ENCODE peak calls at places on chromosome 14, in eight cellular contexts. U is IMR-90, O is heart left ventricle, S is stomach, P is esophagus squamous epithelium, W is adrenal gland, Q is sigmoid colon, K is esophagus muscularis mucosa. M is an unnamed sample.

GRCh38 chr14:24327303-24327702 is 7.6 kb downstream of the ADCY4 start:
- DNase-seq in U (no peak), O (no peak), S (no peak), P (no peak), W (no peak), Q (no peak), K (no peak), M (no peak)

GRCh38 chr14:79395061-79395460 is 816.2 kb downstream of the DIO2 start:
- DNase-seq in U (peak), O (no peak), S (no peak), P (no peak), W (no peak), Q (no peak), K (no peak), M (no peak)

GRCh38 chr14:61609143-61609851 is 86.0 kb upstream of the HIF1A start:
- DNase-seq in U (peak), O (no peak), S (no peak), P (no peak), W (peak), Q (no peak), K (no peak), M (no peak)

GRCh38 chr14:61201171-61201570 is 80.0 kb downstream of the TMEM30B start:
- DNase-seq in U (no peak), O (no peak), S (no peak), P (no peak), W (no peak), Q (no peak), K (no peak), M (no peak)

GRCh38 chr14:39109893-39110715 is 4.0 kb upstream of the GEMIN2 start:
- DNase-seq in U (no peak), O (no peak), S (no peak), P (no peak), W (no peak), Q (no peak), K (no peak), M (peak)

GRCh38 chr14:28756896-28757570 is 9.6 kb upstream of the FOXG1 start:
- DNase-seq in U (peak), O (no peak), S (no peak), P (no peak), W (no peak), Q (no peak), K (no peak), M (no peak)

GRCh38 chr14:35506927-35507326 is 27.0 kb upstream of the INSM2 start:
- DNase-seq in U (peak), O (no peak), S (no peak), P (no peak), W (no peak), Q (no peak), K (no peak), M (no peak)

GRCh38 chr14:61484826-61485584 is 163.6 kb downstream of the PRKCH start:
- DNase-seq in U (no peak), O (no peak), S (no peak), P (no peak), W (no peak), Q (no peak), K (no peak), M (peak)

GRCh38 chr14:46818147-46818546 is 166.6 kb upstream of the RPL10L start:
- DNase-seq in U (no peak), O (no peak), S (no peak), P (no peak), W (no peak), Q (no peak), K (no peak), M (no peak)

GRCh38 chr14:98984719-98985041 is 287.3 kb downstream of the BCL11B start:
- DNase-seq in U (no peak), O (no peak), S (peak), P (no peak), W (no peak), Q (no peak), K (peak), M (no peak)

GRCh38 chr14:105272623-105273022 is 24.3 kb downstream of the BTBD6 start:
- DNase-seq in U (no peak), O (no peak), S (no peak), P (no peak), W (no peak), Q (no peak), K (no peak), M (peak)

GRCh38 chr14:105760691-105761344 is 234.4 kb downstream of the TMEM121 start:
- DNase-seq in U (no peak), O (peak), S (peak), P (no peak), W (no peak), Q (peak), K (no peak), M (no peak)

GRCh38 chr14:82667501-82667900 is 1133.8 kb upstream of the SEL1L start:
- DNase-seq in U (no peak), O (no peak), S (no peak), P (no peak), W (no peak), Q (no peak), K (no peak), M (no peak)

DNA sequence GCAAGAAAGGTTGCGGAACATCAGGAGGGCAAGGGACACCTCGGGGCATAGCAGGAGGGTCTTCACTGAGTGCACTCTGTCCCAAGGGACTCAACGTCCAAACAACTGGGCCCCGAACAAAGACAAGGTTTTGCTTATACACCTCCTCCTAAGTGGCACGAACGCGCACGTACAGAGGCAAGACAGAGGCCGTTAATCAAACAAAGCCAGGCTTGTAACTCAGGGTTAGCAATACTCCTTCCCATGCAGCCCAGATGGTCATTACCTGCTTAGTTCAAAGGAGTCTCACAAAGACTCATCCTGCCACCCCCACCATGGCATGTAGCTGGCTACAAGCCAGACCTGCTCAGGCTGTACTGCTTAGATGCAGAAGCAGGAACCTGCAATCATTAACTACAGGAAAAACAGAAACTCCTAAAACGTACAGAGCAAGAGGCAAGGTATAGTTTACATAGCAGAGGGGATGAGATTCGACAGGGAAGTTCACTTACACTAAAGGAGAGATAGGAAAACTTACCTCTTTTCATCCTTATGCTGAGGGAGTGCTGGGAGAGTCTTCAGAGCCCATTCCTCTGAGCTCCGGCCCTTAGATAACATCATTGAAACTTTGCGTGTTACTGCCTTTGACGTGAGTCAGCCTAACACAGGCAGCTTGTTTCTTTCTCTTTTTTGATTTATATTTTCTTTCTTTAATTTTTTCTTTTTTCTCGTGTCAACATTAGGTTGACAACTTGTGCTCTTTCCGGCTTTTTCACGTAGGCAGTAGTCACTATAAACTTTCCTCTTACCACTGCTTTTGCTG is 1319.1 kb downstream of the TMEM121 start:
- DNase-seq in U (no peak), O (no peak), S (peak), P (no peak), W (peak), Q (no peak), K (no peak), M (peak)
- H3K4me3 ChIP-seq in U (no peak), O (peak), S (peak), P (peak), W (no peak), Q (no peak), K (peak), M (no peak)

GRCh38 chr14:56173360-56173922 is 55.2 kb downstream of the PELI2 start:
- DNase-seq in U (no peak), O (no peak), S (no peak), P (no peak), W (no peak), Q (no peak), K (no peak), M (no peak)
- TF ChIP-seq CTCF in U (no peak), O (no peak), S (no peak), P (no peak), W (no peak), Q (no peak), K (no peak), M (no peak)

GRCh38 chr14:75279153-75279738 is 618 bp downstream of the FOS start:
- DNase-seq in U (peak), O (peak), S (no peak), P (no peak), W (peak), Q (peak), K (no peak), M (peak)
- TF ChIP-seq POLR2A in U (peak), O (no peak), S (no peak), P (no peak), W (peak), Q (no peak), K (no peak), M (no peak)

GRCh38 chr14:100067481-100067880 is 2.3 kb downstream of the EVL start:
- DNase-seq in U (no peak), O (no peak), S (no peak), P (no peak), W (no peak), Q (no peak), K (no peak), M (no peak)
- H3K4me3 ChIP-seq in U (no peak), O (no peak), S (no peak), P (peak), W (no peak), Q (no peak), K (no peak), M (no peak)

DNA sequence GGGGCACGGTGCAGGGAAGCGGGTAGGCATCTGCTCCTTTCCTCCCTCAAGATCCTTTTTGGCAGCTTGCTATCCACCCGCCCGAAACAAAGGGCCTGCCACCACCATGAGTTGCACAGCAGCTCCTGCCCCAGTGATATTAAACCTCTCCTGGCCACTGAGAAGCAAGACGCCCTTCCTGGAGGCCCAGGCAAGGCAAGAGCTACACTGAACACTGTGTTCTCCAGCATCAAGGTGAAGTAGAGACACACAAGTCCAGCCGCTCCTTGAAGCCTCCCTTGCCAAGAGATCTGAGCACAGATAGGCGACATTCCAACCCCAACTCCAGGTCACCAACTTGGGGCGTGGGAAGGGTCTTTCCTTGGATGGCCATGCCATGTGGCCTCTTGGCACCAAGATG is 70.9 kb downstream of the ACTN1 start:
- DNase-seq in U (no peak), O (no peak), S (no peak), P (no peak), W (no peak), Q (peak), K (no peak), M (no peak)
- TF ChIP-seq CTCF in U (no peak), O (no peak), S (no peak), P (no peak), W (no peak), Q (no peak), K (no peak), M (no peak)

GRCh38 chr14:93081875-93082570 is 33.7 kb downstream of the ITPK1 start:
- DNase-seq in U (no peak), O (no peak), S (no peak), P (no peak), W (no peak), Q (no peak), K (no peak), M (no peak)
- TF ChIP-seq POLR2A in U (no peak), O (no peak), S (no peak), P (no peak), W (no peak), Q (no peak), K (no peak), M (no peak)

GRCh38 chr14:63288853-63289252 is 29.9 kb downstream of the GPHB5 start:
- DNase-seq in U (no peak), O (no peak), S (no peak), P (no peak), W (no peak), Q (no peak), K (no peak), M (no peak)

GRCh38 chr14:63286071-63286470 is 32.7 kb downstream of the GPHB5 start:
- DNase-seq in U (no peak), O (no peak), S (no peak), P (no peak), W (no peak), Q (no peak), K (no peak), M (peak)

GRCh38 chr14:63287661-63288483 is 30.9 kb downstream of the GPHB5 start:
- DNase-seq in U (peak), O (no peak), S (no peak), P (no peak), W (no peak), Q (no peak), K (no peak), M (no peak)

GRCh38 chr14:63282997-63283396 is 35.7 kb downstream of the GPHB5 start:
- DNase-seq in U (no peak), O (no peak), S (no peak), P (no peak), W (no peak), Q (no peak), K (no peak), M (no peak)

DNA sequence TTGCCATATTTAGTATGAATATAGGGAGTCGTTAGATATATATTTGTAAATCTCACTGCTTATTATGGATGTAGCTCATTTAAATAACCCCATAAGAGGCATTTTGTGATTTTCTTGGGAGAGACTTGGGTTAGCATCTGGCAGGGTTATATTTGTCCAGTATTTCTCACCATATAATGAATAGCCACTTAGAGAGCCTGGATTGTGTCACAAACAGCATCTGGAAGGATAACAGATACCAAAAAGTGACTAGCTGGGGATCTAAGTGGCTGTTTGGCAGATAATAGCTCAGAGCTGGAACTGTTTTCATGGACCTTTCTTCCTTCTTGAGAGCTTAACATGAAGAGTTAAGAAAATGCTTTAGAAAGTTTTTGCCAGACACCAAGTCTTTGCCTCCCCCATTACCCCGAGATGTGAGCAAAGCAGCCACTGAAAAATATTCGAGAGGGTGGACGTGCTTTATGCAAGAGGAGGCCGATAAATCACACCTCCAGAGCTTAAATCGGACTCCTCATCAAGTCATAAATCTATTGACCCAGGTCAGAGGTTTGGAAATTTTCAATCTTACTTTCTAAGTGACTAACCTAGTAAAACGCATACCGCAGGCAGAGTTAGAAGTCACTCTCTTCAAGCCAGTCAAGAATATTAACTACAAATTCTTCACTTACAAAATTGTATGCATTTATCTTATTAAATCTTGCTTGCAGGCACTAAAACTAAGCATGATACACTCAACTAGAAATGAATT is 35.1 kb downstream of the GPHB5 start:
- DNase-seq in U (no peak), O (no peak), S (no peak), P (no peak), W (no peak), Q (no peak), K (no peak), M (no peak)
- H3K4me3 ChIP-seq in U (no peak), O (no peak), S (no peak), P (no peak), W (no peak), Q (no peak), K (no peak), M (no peak)

DNA sequence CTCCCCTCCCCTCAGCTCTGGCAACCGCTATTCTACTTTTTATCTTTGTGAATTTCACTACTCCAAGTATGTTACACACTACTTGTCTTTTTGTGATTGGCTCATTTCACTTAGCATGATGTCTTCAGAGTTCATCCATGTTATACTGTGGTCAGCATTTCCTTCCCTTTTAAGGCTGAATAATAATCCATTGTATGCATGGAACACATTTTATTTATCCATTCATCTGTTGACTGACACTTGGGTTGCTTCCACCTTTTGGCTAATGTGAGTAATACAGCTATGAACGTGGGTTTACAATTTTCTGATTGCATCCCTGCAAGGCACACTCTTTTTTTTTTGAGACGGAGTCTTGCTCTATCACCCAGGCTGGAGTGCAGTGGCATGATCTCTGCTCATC is 53.0 kb upstream of the FUT8 start:
- DNase-seq in U (peak), O (no peak), S (no peak), P (no peak), W (no peak), Q (no peak), K (no peak), M (no peak)
- TF ChIP-seq CTCF in U (no peak), O (no peak), S (no peak), P (no peak), W (no peak), Q (no peak), K (no peak), M (no peak)

GRCh38 chr14:103094406-103095209 is at the start of gene EXOC3L4:
- DNase-seq in U (peak), O (no peak), S (no peak), P (no peak), W (no peak), Q (no peak), K (no peak), M (no peak)
- TF ChIP-seq POLR2A in U (no peak), O (no peak), S (no peak), P (no peak), W (no peak), Q (no peak), K (no peak), M (no peak)

GRCh38 chr14:77203611-77204456 is 22.2 kb downstream of the TMEM63C start:
- DNase-seq in U (no peak), O (no peak), S (no peak), P (no peak), W (peak), Q (no peak), K (no peak), M (no peak)
- H3K4me3 ChIP-seq in U (no peak), O (no peak), S (no peak), P (no peak), W (no peak), Q (no peak), K (no peak), M (no peak)